ENCODE peak calls at places on chromosomes 1 and 21, in seven cellular contexts. K, Q, D, R, F, M and B are unnamed samples.

GRCh38 chr1:36091698-36092097 is 3.0 kb downstream of the ADPRS start:
- DNase-seq in Q (no peak), F (no peak), K (no peak), M (no peak), R (no peak), D (no peak), B (no peak)

GRCh38 chr21:23008803-23009202 is 2010.6 kb downstream of the NCAM2 start:
- DNase-seq in Q (no peak), R (no peak), F (no peak), K (no peak), M (no peak), D (no peak), B (no peak)

GRCh38 chr1:82731216-82731615 is 930.5 kb downstream of the ADGRL2 start:
- DNase-seq in M (no peak), Q (no peak), K (no peak), D (no peak), R (no peak), F (no peak), B (no peak)

GRCh38 chr1:56803561-56804156 is 15.5 kb downstream of the FYB2 start:
- DNase-seq in D (peak; percentile 19), Q (no peak), M (peak; percentile 78), F (no peak), K (peak; percentile 31), R (peak; percentile 24), B (peak; percentile 61)

GRCh38 chr1:210678306-210678705 is 349.6 kb downstream of the HHAT start:
- DNase-seq in D (no peak), Q (no peak), M (no peak), K (no peak), R (no peak), F (no peak), B (no peak)

GRCh38 chr1:75233302-75233929 is 99.2 kb downstream of the LHX8 start:
- DNase-seq in F (no peak), D (peak; percentile 37), R (peak; percentile 37), K (peak; percentile 42), M (peak; percentile 49), Q (no peak), B (no peak)

GRCh38 chr21:45427331-45428271 is 22.6 kb downstream of the COL18A1 start:
- DNase-seq in R (no peak), F (no peak), Q (no peak), D (peak; percentile 89), K (peak; percentile 95), M (peak; percentile 59), B (no peak)

GRCh38 chr21:41712730-41713129 is 54.1 kb downstream of the RIPK4 start:
- DNase-seq in M (no peak), R (no peak), D (no peak), F (no peak), K (no peak), Q (no peak), B (no peak)

GRCh38 chr1:153483776-153484175 is 23.3 kb upstream of the S100A7 start:
- DNase-seq in D (no peak), R (no peak), Q (no peak), M (peak; percentile 59), K (no peak), F (no peak), B (peak; percentile 49)

GRCh38 chr1:184610872-184611614 is 143.6 kb downstream of the EDEM3 start:
- DNase-seq in D (no peak), R (no peak), Q (no peak), K (no peak), M (peak; percentile 70), F (no peak), B (no peak)

GRCh38 chr21:36260030-36260787 is 59.8 kb upstream of the MORC3 start:
- DNase-seq in F (peak; percentile 45), D (peak; percentile 51), Q (no peak), M (peak; percentile 37), K (peak; percentile 73), R (peak; percentile 79), B (peak; percentile 69)

GRCh38 chr1:37265786-37266667 is 208.4 kb upstream of the ZC3H12A start:
- DNase-seq in F (no peak), D (no peak), Q (no peak), M (no peak), K (no peak), R (no peak), B (no peak)

GRCh38 chr1:199399996-199400714 is 627.4 kb upstream of the NR5A2 start:
- DNase-seq in K (no peak), D (no peak), Q (no peak), R (peak; percentile 1), M (no peak), F (no peak), B (no peak)

GRCh38 chr1:93591291-93591832 is 90.3 kb downstream of the BCAR3 start:
- DNase-seq in D (no peak), F (no peak), Q (no peak), M (no peak), K (no peak), R (no peak), B (no peak)

GRCh38 chr21:37655601-37656300 is 260.5 kb downstream of the KCNJ6 start:
- DNase-seq in K (no peak), D (no peak), M (no peak), F (no peak), Q (no peak), R (no peak), B (no peak)

GRCh38 chr1:210817385-210818275 is 316.3 kb downstream of the KCNH1 start:
- DNase-seq in M (no peak), K (no peak), F (no peak), D (no peak), Q (no peak), R (no peak), B (no peak)

GRCh38 chr21:31509108-31510017 is 150.1 kb upstream of the SOD1 start:
- DNase-seq in Q (no peak), R (peak; percentile 64), K (peak; percentile 81), M (peak; percentile 38), F (no peak), D (peak; percentile 48), B (peak; percentile 47)

GRCh38 chr1:221648201-221648600 is 93.7 kb downstream of the DUSP10 start:
- DNase-seq in F (no peak), M (no peak), K (no peak), D (peak; percentile 41), Q (no peak), R (no peak), B (no peak)

GRCh38 chr1:151540021-151540981 is at the start of gene TUFT1:
- DNase-seq in D (peak; percentile 90), F (peak; percentile 95), Q (peak; percentile 98), K (peak; percentile 92), M (peak; percentile 99), R (peak; percentile 43), B (peak; percentile 96)

GRCh38 chr1:151539321-151540020 is 638 bp upstream of the TUFT1 start:
- DNase-seq in D (peak; percentile 99), F (peak; percentile 93), M (peak; percentile 52), Q (peak; percentile 91), K (peak; percentile 92), R (peak; percentile 38), B (peak; percentile 97)

GRCh38 chr1:151545542-151545941 is 5.4 kb downstream of the TUFT1 start:
- DNase-seq in R (no peak), D (no peak), F (no peak), M (no peak), K (no peak), Q (no peak), B (no peak)

GRCh38 chr1:151540982-151541377 is 871 bp downstream of the TUFT1 start:
- DNase-seq in R (no peak), Q (no peak), D (peak; percentile 18), F (no peak), K (no peak), M (peak; percentile 63), B (peak; percentile 44)

GRCh38 chr1:151542710-151543129 is 2.6 kb downstream of the TUFT1 start:
- DNase-seq in D (peak; percentile 45), Q (no peak), F (no peak), K (peak; percentile 54), M (no peak), R (no peak), B (no peak)
- H3K27ac ChIP-seq in D (no peak overlapping the region), Q (no peak overlapping the region), F (no peak overlapping the region), K (peak overlapping the region; percentile 97), M (no peak overlapping the region), R (no peak overlapping the region), B (peak overlapping the region; percentile 2)

GRCh38 chr1:53640696-53641065 is 98.3 kb downstream of the GLIS1 start:
- DNase-seq in K (no peak), D (no peak), F (no peak), R (no peak), Q (peak; percentile 6), M (no peak), B (no peak)

GRCh38 chr1:53639996-53640695 is 98.8 kb downstream of the GLIS1 start:
- DNase-seq in M (no peak), F (no peak), K (no peak), Q (peak; percentile 16), D (no peak), R (no peak), B (no peak)

GRCh38 chr1:53638641-53639035 is 100.3 kb downstream of the GLIS1 start:
- DNase-seq in Q (no peak), M (no peak), D (no peak), R (no peak), K (no peak), F (no peak), B (no peak)

GRCh38 chr1:53637726-53638640 is 101.0 kb downstream of the GLIS1 start:
- DNase-seq in D (no peak), Q (no peak), F (no peak), K (no peak), R (no peak), M (no peak), B (no peak)

DNA sequence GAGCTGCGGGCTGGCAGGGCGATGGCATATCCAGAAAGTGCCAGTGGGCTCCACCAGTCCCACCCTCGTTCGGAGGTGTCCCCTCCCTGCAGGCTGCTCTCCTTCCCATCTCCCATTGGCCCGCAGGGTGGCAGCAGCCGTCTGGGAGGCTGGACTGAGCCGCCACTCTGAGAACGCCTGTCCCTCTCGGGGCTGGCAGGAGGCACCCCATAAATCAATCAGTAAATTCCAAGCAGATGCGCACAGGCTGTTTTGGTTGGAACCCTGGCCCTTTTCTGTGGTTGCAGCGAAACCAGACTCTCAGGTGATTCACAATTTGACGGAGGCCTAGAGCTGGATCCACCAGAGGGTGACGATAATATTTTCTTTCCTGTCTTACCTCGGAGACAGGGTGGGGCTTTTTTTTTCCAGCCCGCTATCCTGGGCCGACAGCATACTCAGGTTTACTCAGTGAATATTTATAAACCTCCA is 99.7 kb downstream of the GLIS1 start:
- DNase-seq in Q (no peak), K (peak; percentile 56), R (no peak), D (peak; percentile 19), F (no peak), M (no peak), B (no peak)
- TF ChIP-seq CTCF in Q (no peak), K (no peak), R (no peak), D (no peak), F (no peak), M (no peak), B (no peak)

GRCh38 chr1:230215529-230215928 is 148.5 kb downstream of the GALNT2 start:
- DNase-seq in M (no peak), R (no peak), Q (no peak), D (no peak), F (no peak), K (no peak), B (peak; percentile 1)
- H3K27ac ChIP-seq in M (no peak overlapping the region), R (no peak overlapping the region), Q (peak overlapping the region; percentile 51), D (no peak overlapping the region), F (no peak overlapping the region), K (no peak overlapping the region), B (no peak overlapping the region)

DNA sequence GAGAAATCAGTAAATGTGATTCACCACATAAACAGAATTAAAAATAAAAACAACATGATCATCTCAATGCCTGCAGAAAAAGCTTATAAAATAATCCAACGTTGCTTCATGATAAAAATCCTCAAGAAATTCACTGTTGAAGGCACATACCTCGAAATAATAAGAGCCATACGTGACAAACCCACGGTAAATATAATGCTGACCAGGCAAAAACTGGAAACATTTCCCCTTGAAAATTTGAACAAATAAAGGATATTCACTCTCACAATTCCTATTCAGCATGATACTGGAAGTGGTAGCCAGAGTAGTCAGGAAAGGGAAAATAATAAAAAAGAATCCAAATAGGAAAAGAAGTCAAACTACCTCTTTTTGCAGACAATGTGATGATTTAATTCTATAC is 148.8 kb downstream of the BRINP3 start:
- DNase-seq in R (no peak), K (no peak), D (no peak), Q (no peak), M (no peak), F (no peak), B (no peak)
- TF ChIP-seq CTCF in R (no peak), K (no peak), D (no peak), Q (no peak), M (no peak), F (no peak), B (no peak)